ENCODE peak calls at places on chromosomes 6 and 20, in nine cellular contexts. X is SW 1271; B is activated CD4-positive, alpha-beta T cell treated with anti-CD3 and anti-CD28 coated beads, Interleukin-2, amount 50 U/mL, for 1 hour; Y is glomerular endothelial cell; E is EH; N is left colon; L is body of pancreas; I is AG09319; D is ascending aorta. U is an unnamed sample.

GRCh38 chr6:134642217-134642616 is 307.7 kb downstream of the ALDH8A1 start:
- DNase-seq in X (no peak), B (no peak), Y (no peak), E (peak; percentile 54), N (no peak), L (no peak), I (peak; percentile 41), D (no peak), U (no peak)

GRCh38 chr6:125191916-125192609 is 38.5 kb downstream of the TPD52L1 start:
- DNase-seq in X (peak; percentile 73), B (peak; percentile 31), Y (peak; percentile 54), E (peak; percentile 87), N (peak; percentile 52), L (peak; percentile 78), I (no peak), D (peak; percentile 77), U (peak; percentile 73)

GRCh38 chr6:132122871-132123270 is 171.7 kb upstream of the CCN2 start:
- DNase-seq in X (no peak), B (no peak), Y (no peak), E (no peak), N (no peak), L (no peak), I (no peak), D (no peak), U (no peak)

GRCh38 chr6:15213838-15214398 is 32.0 kb upstream of the JARID2 start:
- DNase-seq in X (no peak), B (no peak), Y (no peak), E (no peak), N (no peak), L (no peak), I (no peak), D (no peak), U (no peak)

GRCh38 chr6:37381579-37381978 is 27.8 kb downstream of the RNF8 start:
- DNase-seq in X (peak; percentile 71), B (no peak), Y (no peak), E (peak; percentile 51), N (peak; percentile 28), L (peak; percentile 73), I (no peak), D (no peak), U (peak; percentile 54)

GRCh38 chr20:8424010-8424409 is 291.9 kb downstream of the PLCB1 start:
- DNase-seq in X (no peak), B (no peak), Y (no peak), E (peak; percentile 74), N (no peak), L (no peak), I (peak; percentile 18), D (no peak), U (no peak)

GRCh38 chr6:107827541-107827940 is 3.4 kb upstream of the SCML4 start:
- DNase-seq in X (no peak), B (no peak), Y (no peak), E (no peak), N (no peak), L (no peak), I (no peak), D (no peak), U (no peak)

GRCh38 chr6:49911252-49911651 is 44.9 kb upstream of the CRISP1 start:
- DNase-seq in X (no peak), B (no peak), Y (no peak), E (no peak), N (no peak), L (no peak), I (no peak), D (no peak), U (no peak)

GRCh38 chr6:14711056-14711703 is 534.7 kb upstream of the JARID2 start:
- DNase-seq in X (peak; percentile 78), B (peak; percentile 23), Y (no peak), E (peak; percentile 93), N (no peak), L (peak; percentile 58), I (no peak), D (no peak), U (peak; percentile 41)

GRCh38 chr20:45433316-45433715 is 17.4 kb downstream of the PIGT start:
- DNase-seq in X (no peak), B (no peak), Y (no peak), E (peak; percentile 61), N (no peak), L (peak; percentile 26), I (peak; percentile 31), D (peak; percentile 71), U (no peak)

GRCh38 chr6:130313206-130313605 is 52.6 kb upstream of the TMEM200A start:
- DNase-seq in X (no peak), B (no peak), Y (no peak), E (no peak), N (no peak), L (no peak), I (no peak), D (no peak), U (no peak)

GRCh38 chr6:36615018-36615761 is 21.0 kb downstream of the SRSF3 start:
- DNase-seq in X (peak; percentile 38), B (peak; percentile 42), Y (no peak), E (peak; percentile 68), N (peak; percentile 37), L (peak; percentile 54), I (no peak), D (peak; percentile 73), U (peak; percentile 49)

GRCh38 chr20:45308078-45308778 is at the start of gene MATN4:
- DNase-seq in X (no peak), B (no peak), Y (no peak), E (no peak), N (no peak), L (peak; percentile 85), I (no peak), D (no peak), U (no peak)

GRCh38 chr6:112401083-112401482 is 54.0 kb downstream of the RFPL4B start:
- DNase-seq in X (no peak), B (no peak), Y (no peak), E (no peak), N (no peak), L (no peak), I (no peak), D (no peak), U (no peak)

GRCh38 chr6:168648240-168648639 is 207.3 kb downstream of the SMOC2 start:
- DNase-seq in X (no peak), B (no peak), Y (no peak), E (no peak), N (no peak), L (peak; percentile 35), I (no peak), D (no peak), U (no peak)

GRCh38 chr6:166355552-166355951 is 13.2 kb upstream of the SFT2D1 start:
- DNase-seq in X (no peak), B (no peak), Y (no peak), E (no peak), N (no peak), L (no peak), I (no peak), D (no peak), U (no peak)

GRCh38 chr6:13194852-13195251 is 133.5 kb downstream of the TBC1D7 start:
- DNase-seq in X (peak; percentile 22), B (no peak), Y (no peak), E (peak; percentile 77), N (peak; percentile 29), L (peak; percentile 51), I (peak; percentile 39), D (peak; percentile 69), U (peak; percentile 65)

GRCh38 chr6:3744901-3745470 is 6.5 kb downstream of the PXDC1 start:
- DNase-seq in X (no peak), B (no peak), Y (no peak), E (no peak), N (peak; percentile 21), L (no peak), I (no peak), D (no peak), U (no peak)

GRCh38 chr20:54000262-54000661 is 70.1 kb downstream of the BCAS1 start:
- DNase-seq in X (no peak), B (no peak), Y (no peak), E (no peak), N (no peak), L (no peak), I (no peak), D (no peak), U (no peak)

GRCh38 chr6:36382976-36383375 is 4.5 kb downstream of the ETV7 start:
- DNase-seq in X (no peak), B (no peak), Y (no peak), E (no peak), N (no peak), L (no peak), I (no peak), D (no peak), U (no peak)

GRCh38 chr6:167093922-167094432 is 28.9 kb upstream of the CCR6 start:
- DNase-seq in X (no peak), B (peak; percentile 61), Y (no peak), E (no peak), N (no peak), L (no peak), I (no peak), D (no peak), U (no peak)

GRCh38 chr6:72616406-72617015 is 5.4 kb upstream of the KCNQ5 start:
- DNase-seq in X (peak; percentile 36), B (no peak), Y (no peak), E (peak; percentile 57), N (no peak), L (no peak), I (no peak), D (no peak), U (no peak)

GRCh38 chr6:1970151-1970561 is 275.2 kb downstream of the GMDS start:
- DNase-seq in X (no peak), B (no peak), Y (no peak), E (no peak), N (no peak), L (no peak), I (no peak), D (no peak), U (no peak)

GRCh38 chr6:109087661-109088264 is 6.9 kb downstream of the SESN1 start:
- DNase-seq in X (no peak), B (no peak), Y (no peak), E (no peak), N (no peak), L (no peak), I (no peak), D (no peak), U (no peak)

GRCh38 chr20:17029698-17030097 is 197.1 kb upstream of the PCSK2 start:
- DNase-seq in X (no peak), B (no peak), Y (no peak), E (no peak), N (no peak), L (no peak), I (no peak), D (no peak), U (no peak)